ENCODE peak calls at places on chromosomes 3 and 15, in six cellular contexts. O is NCI-H1694, Z is T-helper 1 cell, D is GM10248, X is kidney glomerular epithelial cell, W is heart right ventricle. K is an unnamed sample.

GRCh38 chr3:148309390-148310035 is 388.2 kb upstream of the AGTR1 start:
- DNase-seq in O (peak), Z (no peak), D (peak), X (no peak), W (no peak), K (peak)

GRCh38 chr3:140360332-140360731 is 317.5 kb upstream of the TRIM42 start:
- DNase-seq in O (no peak), Z (no peak), D (no peak), X (no peak), W (no peak), K (no peak)

GRCh38 chr3:50562866-50563265 is 4.7 kb downstream of the C3orf18 start:
- DNase-seq in O (no peak), Z (no peak), D (no peak), X (no peak), W (no peak), K (peak)

GRCh38 chr15:59245583-59245982 is 38.9 kb downstream of the LDHAL6B start:
- DNase-seq in O (no peak), Z (no peak), D (no peak), X (no peak), W (no peak), K (no peak)

GRCh38 chr15:75042730-75043508 is 19.5 kb downstream of the PPCDC start:
- DNase-seq in O (no peak), Z (peak), D (peak), X (no peak), W (peak), K (no peak)

GRCh38 chr15:62209821-62210220 is 44.7 kb upstream of the C2CD4B start:
- DNase-seq in O (no peak), Z (no peak), D (no peak), X (no peak), W (no peak), K (no peak)

GRCh38 chr15:93035953-93036810 is 52.8 kb downstream of the RGMA start:
- DNase-seq in O (peak), Z (no peak), D (peak), X (no peak), W (no peak), K (no peak)

GRCh38 chr3:154954750-154955149 is 125.4 kb upstream of the MME start:
- DNase-seq in O (no peak), Z (no peak), D (no peak), X (no peak), W (no peak), K (no peak)

GRCh38 chr3:151477596-151478375 is 16.9 kb upstream of the IGSF10 start:
- DNase-seq in O (no peak), Z (no peak), D (no peak), X (no peak), W (no peak), K (no peak)

GRCh38 chr3:150874666-150875219 is 30.5 kb downstream of the MINDY4B start:
- DNase-seq in O (no peak), Z (no peak), D (no peak), X (no peak), W (no peak), K (no peak)

GRCh38 chr15:58528197-58528870 is 96.5 kb downstream of the LIPC start:
- DNase-seq in O (no peak), Z (no peak), D (no peak), X (peak), W (no peak), K (no peak)

GRCh38 chr15:80989110-80989517 is 505 bp downstream of the MESD start:
- DNase-seq in O (no peak), Z (no peak), D (no peak), X (no peak), W (no peak), K (no peak)

GRCh38 chr15:73584699-73585420 is 48.3 kb downstream of the NPTN start:
- DNase-seq in O (no peak), Z (no peak), D (no peak), X (no peak), W (no peak), K (no peak)

GRCh38 chr3:116492379-116492778 is 47.1 kb upstream of the LSAMP start:
- DNase-seq in O (no peak), Z (no peak), D (no peak), X (no peak), W (no peak), K (no peak)